ENCODE peak calls at places on chromosome 9, in ten cellular contexts. One of them, this sample, is unnamed.

GRCh38 chr9:99852617-99853016 is 30.9 kb downstream of the NR4A3 start:
- DNase-seq in right lobe of liver: no peak
- DNase-seq in stimulated activated CD4-positive, alpha-beta T cell treated with anti-CD3 and anti-CD28 coated beads, TNF-alpha, amount 100 ng/mL, for 4 hours: no peak
- DNase-seq in neural progenitor cell: no peak
- DNase-seq in HFFc6: no peak
- DNase-seq in esophagus squamous epithelium: no peak
- DNase-seq in glutamatergic neuron: no peak
- DNase-seq in astrocyte: no peak
- DNase-seq in BJ: no peak
- DNase-seq in lung microvascular endothelial cell: no peak
- DNase-seq in this sample: peak

GRCh38 chr9:89505795-89506385 is 8.0 kb upstream of the SEMA4D start:
- DNase-seq in right lobe of liver: no peak
- DNase-seq in stimulated activated CD4-positive, alpha-beta T cell treated with anti-CD3 and anti-CD28 coated beads, TNF-alpha, amount 100 ng/mL, for 4 hours: no peak
- DNase-seq in neural progenitor cell: peak
- DNase-seq in HFFc6: no peak
- DNase-seq in esophagus squamous epithelium: no peak
- DNase-seq in glutamatergic neuron: no peak
- DNase-seq in astrocyte: peak
- DNase-seq in BJ: no peak
- DNase-seq in lung microvascular endothelial cell: no peak
- DNase-seq in this sample: no peak

GRCh38 chr9:134130503-134131375 is 5.1 kb upstream of the WDR5 start:
- DNase-seq in right lobe of liver: peak
- DNase-seq in stimulated activated CD4-positive, alpha-beta T cell treated with anti-CD3 and anti-CD28 coated beads, TNF-alpha, amount 100 ng/mL, for 4 hours: no peak
- DNase-seq in neural progenitor cell: peak
- DNase-seq in HFFc6: no peak
- DNase-seq in esophagus squamous epithelium: no peak
- DNase-seq in glutamatergic neuron: no peak
- DNase-seq in astrocyte: no peak
- DNase-seq in BJ: no peak
- DNase-seq in lung microvascular endothelial cell: no peak
- DNase-seq in this sample: peak

GRCh38 chr9:130172161-130172857 is at the start of gene NCS1:
- DNase-seq in right lobe of liver: peak
- DNase-seq in stimulated activated CD4-positive, alpha-beta T cell treated with anti-CD3 and anti-CD28 coated beads, TNF-alpha, amount 100 ng/mL, for 4 hours: peak
- DNase-seq in neural progenitor cell: peak
- DNase-seq in HFFc6: peak
- DNase-seq in esophagus squamous epithelium: no peak
- DNase-seq in glutamatergic neuron: peak
- DNase-seq in astrocyte: peak
- DNase-seq in BJ: no peak
- DNase-seq in lung microvascular endothelial cell: peak
- DNase-seq in this sample: peak

GRCh38 chr9:81682797-81683196 is 6.5 kb downstream of the TLE1 start:
- DNase-seq in right lobe of liver: no peak
- DNase-seq in stimulated activated CD4-positive, alpha-beta T cell treated with anti-CD3 and anti-CD28 coated beads, TNF-alpha, amount 100 ng/mL, for 4 hours: no peak
- DNase-seq in neural progenitor cell: no peak
- DNase-seq in HFFc6: no peak
- DNase-seq in esophagus squamous epithelium: no peak
- DNase-seq in glutamatergic neuron: no peak
- DNase-seq in astrocyte: peak
- DNase-seq in BJ: no peak
- DNase-seq in lung microvascular endothelial cell: peak
- DNase-seq in this sample: no peak

GRCh38 chr9:18352716-18353115 is 121.2 kb upstream of the ADAMTSL1 start:
- DNase-seq in right lobe of liver: no peak
- DNase-seq in stimulated activated CD4-positive, alpha-beta T cell treated with anti-CD3 and anti-CD28 coated beads, TNF-alpha, amount 100 ng/mL, for 4 hours: no peak
- DNase-seq in neural progenitor cell: no peak
- DNase-seq in HFFc6: no peak
- DNase-seq in esophagus squamous epithelium: no peak
- DNase-seq in glutamatergic neuron: no peak
- DNase-seq in astrocyte: no peak
- DNase-seq in BJ: no peak
- DNase-seq in lung microvascular endothelial cell: no peak
- DNase-seq in this sample: no peak

GRCh38 chr9:133990366-133991210 is 1.5 kb downstream of the VAV2 start:
- DNase-seq in right lobe of liver: peak
- DNase-seq in stimulated activated CD4-positive, alpha-beta T cell treated with anti-CD3 and anti-CD28 coated beads, TNF-alpha, amount 100 ng/mL, for 4 hours: no peak
- DNase-seq in neural progenitor cell: peak
- DNase-seq in HFFc6: peak
- DNase-seq in esophagus squamous epithelium: no peak
- DNase-seq in glutamatergic neuron: no peak
- DNase-seq in astrocyte: peak
- DNase-seq in BJ: peak
- DNase-seq in lung microvascular endothelial cell: peak
- DNase-seq in this sample: peak

GRCh38 chr9:90022474-90022873 is 417.7 kb downstream of the GADD45G start:
- DNase-seq in right lobe of liver: no peak
- DNase-seq in stimulated activated CD4-positive, alpha-beta T cell treated with anti-CD3 and anti-CD28 coated beads, TNF-alpha, amount 100 ng/mL, for 4 hours: no peak
- DNase-seq in neural progenitor cell: no peak
- DNase-seq in HFFc6: no peak
- DNase-seq in esophagus squamous epithelium: no peak
- DNase-seq in glutamatergic neuron: no peak
- DNase-seq in astrocyte: peak
- DNase-seq in BJ: no peak
- DNase-seq in lung microvascular endothelial cell: no peak
- DNase-seq in this sample: no peak

GRCh38 chr9:114150608-114151007 is 4.7 kb upstream of the COL27A1 start:
- DNase-seq in right lobe of liver: no peak
- DNase-seq in stimulated activated CD4-positive, alpha-beta T cell treated with anti-CD3 and anti-CD28 coated beads, TNF-alpha, amount 100 ng/mL, for 4 hours: no peak
- DNase-seq in neural progenitor cell: no peak
- DNase-seq in HFFc6: no peak
- DNase-seq in esophagus squamous epithelium: no peak
- DNase-seq in glutamatergic neuron: no peak
- DNase-seq in astrocyte: no peak
- DNase-seq in BJ: no peak
- DNase-seq in lung microvascular endothelial cell: no peak
- DNase-seq in this sample: no peak

GRCh38 chr9:37902804-37903580 is 935 bp downstream of the SLC25A51 start:
- DNase-seq in right lobe of liver: no peak
- DNase-seq in stimulated activated CD4-positive, alpha-beta T cell treated with anti-CD3 and anti-CD28 coated beads, TNF-alpha, amount 100 ng/mL, for 4 hours: no peak
- DNase-seq in neural progenitor cell: no peak
- DNase-seq in HFFc6: peak
- DNase-seq in esophagus squamous epithelium: no peak
- DNase-seq in glutamatergic neuron: no peak
- DNase-seq in astrocyte: peak
- DNase-seq in BJ: no peak
- DNase-seq in lung microvascular endothelial cell: peak
- DNase-seq in this sample: no peak

GRCh38 chr9:7974335-7975005 is 174.9 kb upstream of the DMAC1 start:
- DNase-seq in right lobe of liver: no peak
- DNase-seq in stimulated activated CD4-positive, alpha-beta T cell treated with anti-CD3 and anti-CD28 coated beads, TNF-alpha, amount 100 ng/mL, for 4 hours: no peak
- DNase-seq in neural progenitor cell: no peak
- DNase-seq in HFFc6: no peak
- DNase-seq in esophagus squamous epithelium: no peak
- DNase-seq in glutamatergic neuron: no peak
- DNase-seq in astrocyte: no peak
- DNase-seq in BJ: no peak
- DNase-seq in lung microvascular endothelial cell: no peak
- DNase-seq in this sample: no peak

GRCh38 chr9:127968717-127969383 is 11.9 kb downstream of the EEIG1 start:
- DNase-seq in right lobe of liver: peak
- DNase-seq in stimulated activated CD4-positive, alpha-beta T cell treated with anti-CD3 and anti-CD28 coated beads, TNF-alpha, amount 100 ng/mL, for 4 hours: no peak
- DNase-seq in neural progenitor cell: no peak
- DNase-seq in HFFc6: peak
- DNase-seq in esophagus squamous epithelium: no peak
- DNase-seq in glutamatergic neuron: no peak
- DNase-seq in astrocyte: peak
- DNase-seq in BJ: peak
- DNase-seq in lung microvascular endothelial cell: peak
- DNase-seq in this sample: no peak

GRCh38 chr9:130260816-130261765 is 4.5 kb upstream of the HMCN2 start:
- DNase-seq in right lobe of liver: no peak
- DNase-seq in stimulated activated CD4-positive, alpha-beta T cell treated with anti-CD3 and anti-CD28 coated beads, TNF-alpha, amount 100 ng/mL, for 4 hours: no peak
- DNase-seq in neural progenitor cell: no peak
- DNase-seq in HFFc6: peak
- DNase-seq in esophagus squamous epithelium: no peak
- DNase-seq in glutamatergic neuron: no peak
- DNase-seq in astrocyte: no peak
- DNase-seq in BJ: no peak
- DNase-seq in lung microvascular endothelial cell: no peak
- DNase-seq in this sample: no peak

GRCh38 chr9:98955259-98955658 is 11.6 kb downstream of the COL15A1 start:
- DNase-seq in right lobe of liver: no peak
- DNase-seq in stimulated activated CD4-positive, alpha-beta T cell treated with anti-CD3 and anti-CD28 coated beads, TNF-alpha, amount 100 ng/mL, for 4 hours: no peak
- DNase-seq in neural progenitor cell: no peak
- DNase-seq in HFFc6: no peak
- DNase-seq in esophagus squamous epithelium: no peak
- DNase-seq in glutamatergic neuron: no peak
- DNase-seq in astrocyte: no peak
- DNase-seq in BJ: no peak
- DNase-seq in lung microvascular endothelial cell: no peak
- DNase-seq in this sample: no peak

GRCh38 chr9:91428431-91428830 is 4.8 kb upstream of the NFIL3 start:
- DNase-seq in right lobe of liver: no peak
- DNase-seq in stimulated activated CD4-positive, alpha-beta T cell treated with anti-CD3 and anti-CD28 coated beads, TNF-alpha, amount 100 ng/mL, for 4 hours: no peak
- DNase-seq in neural progenitor cell: no peak
- DNase-seq in HFFc6: no peak
- DNase-seq in esophagus squamous epithelium: no peak
- DNase-seq in glutamatergic neuron: no peak
- DNase-seq in astrocyte: no peak
- DNase-seq in BJ: no peak
- DNase-seq in lung microvascular endothelial cell: no peak
- DNase-seq in this sample: no peak

GRCh38 chr9:7148243-7148765 is 390.5 kb downstream of the KDM4C start:
- DNase-seq in right lobe of liver: no peak
- DNase-seq in stimulated activated CD4-positive, alpha-beta T cell treated with anti-CD3 and anti-CD28 coated beads, TNF-alpha, amount 100 ng/mL, for 4 hours: no peak
- DNase-seq in neural progenitor cell: no peak
- DNase-seq in HFFc6: no peak
- DNase-seq in esophagus squamous epithelium: no peak
- DNase-seq in glutamatergic neuron: no peak
- DNase-seq in astrocyte: no peak
- DNase-seq in BJ: no peak
- DNase-seq in lung microvascular endothelial cell: no peak
- DNase-seq in this sample: no peak

GRCh38 chr9:135879619-135880018 is 27.7 kb downstream of the CAMSAP1 start:
- DNase-seq in right lobe of liver: no peak
- DNase-seq in stimulated activated CD4-positive, alpha-beta T cell treated with anti-CD3 and anti-CD28 coated beads, TNF-alpha, amount 100 ng/mL, for 4 hours: no peak
- DNase-seq in neural progenitor cell: no peak
- DNase-seq in HFFc6: no peak
- DNase-seq in esophagus squamous epithelium: no peak
- DNase-seq in glutamatergic neuron: peak
- DNase-seq in astrocyte: no peak
- DNase-seq in BJ: no peak
- DNase-seq in lung microvascular endothelial cell: no peak
- DNase-seq in this sample: no peak

GRCh38 chr9:135166566-135166965 is 79.1 kb downstream of the OLFM1 start:
- DNase-seq in right lobe of liver: no peak
- DNase-seq in stimulated activated CD4-positive, alpha-beta T cell treated with anti-CD3 and anti-CD28 coated beads, TNF-alpha, amount 100 ng/mL, for 4 hours: no peak
- DNase-seq in neural progenitor cell: no peak
- DNase-seq in HFFc6: no peak
- DNase-seq in esophagus squamous epithelium: no peak
- DNase-seq in glutamatergic neuron: no peak
- DNase-seq in astrocyte: no peak
- DNase-seq in BJ: no peak
- DNase-seq in lung microvascular endothelial cell: no peak
- DNase-seq in this sample: no peak

GRCh38 chr9:137006116-137007003 is 10.0 kb upstream of the CLIC3 start:
- DNase-seq in right lobe of liver: no peak
- DNase-seq in stimulated activated CD4-positive, alpha-beta T cell treated with anti-CD3 and anti-CD28 coated beads, TNF-alpha, amount 100 ng/mL, for 4 hours: no peak
- DNase-seq in neural progenitor cell: no peak
- DNase-seq in HFFc6: no peak
- DNase-seq in esophagus squamous epithelium: no peak
- DNase-seq in glutamatergic neuron: no peak
- DNase-seq in astrocyte: peak
- DNase-seq in BJ: no peak
- DNase-seq in lung microvascular endothelial cell: no peak
- DNase-seq in this sample: no peak

GRCh38 chr9:114317665-114318357 is 5.1 kb upstream of the ORM1 start:
- DNase-seq in right lobe of liver: no peak
- DNase-seq in stimulated activated CD4-positive, alpha-beta T cell treated with anti-CD3 and anti-CD28 coated beads, TNF-alpha, amount 100 ng/mL, for 4 hours: no peak
- DNase-seq in neural progenitor cell: no peak
- DNase-seq in HFFc6: peak
- DNase-seq in esophagus squamous epithelium: no peak
- DNase-seq in glutamatergic neuron: no peak
- DNase-seq in astrocyte: no peak
- DNase-seq in BJ: peak
- DNase-seq in lung microvascular endothelial cell: no peak
- DNase-seq in this sample: peak

GRCh38 chr9:114372971-114373591 is 14.7 kb downstream of the AKNA start:
- DNase-seq in right lobe of liver: peak
- DNase-seq in stimulated activated CD4-positive, alpha-beta T cell treated with anti-CD3 and anti-CD28 coated beads, TNF-alpha, amount 100 ng/mL, for 4 hours: no peak
- DNase-seq in neural progenitor cell: no peak
- DNase-seq in HFFc6: no peak
- DNase-seq in esophagus squamous epithelium: peak
- DNase-seq in glutamatergic neuron: no peak
- DNase-seq in astrocyte: no peak
- DNase-seq in BJ: no peak
- DNase-seq in lung microvascular endothelial cell: peak
- DNase-seq in this sample: no peak

GRCh38 chr9:121269030-121269887 is 1.3 kb downstream of the GSN start:
- DNase-seq in right lobe of liver: no peak
- DNase-seq in stimulated activated CD4-positive, alpha-beta T cell treated with anti-CD3 and anti-CD28 coated beads, TNF-alpha, amount 100 ng/mL, for 4 hours: no peak
- DNase-seq in neural progenitor cell: peak
- DNase-seq in HFFc6: peak
- DNase-seq in esophagus squamous epithelium: no peak
- DNase-seq in glutamatergic neuron: no peak
- DNase-seq in astrocyte: no peak
- DNase-seq in BJ: no peak
- DNase-seq in lung microvascular endothelial cell: no peak
- DNase-seq in this sample: peak

GRCh38 chr9:87497080-87497603 is 525 bp upstream of the DAPK1 start:
- DNase-seq in right lobe of liver: no peak
- DNase-seq in stimulated activated CD4-positive, alpha-beta T cell treated with anti-CD3 and anti-CD28 coated beads, TNF-alpha, amount 100 ng/mL, for 4 hours: no peak
- DNase-seq in neural progenitor cell: peak
- DNase-seq in HFFc6: no peak
- DNase-seq in esophagus squamous epithelium: no peak
- DNase-seq in glutamatergic neuron: no peak
- DNase-seq in astrocyte: no peak
- DNase-seq in BJ: no peak
- DNase-seq in lung microvascular endothelial cell: no peak
- DNase-seq in this sample: no peak

GRCh38 chr9:68755051-68755450 is 50.0 kb downstream of the PIP5K1B start:
- DNase-seq in right lobe of liver: no peak
- DNase-seq in stimulated activated CD4-positive, alpha-beta T cell treated with anti-CD3 and anti-CD28 coated beads, TNF-alpha, amount 100 ng/mL, for 4 hours: no peak
- DNase-seq in neural progenitor cell: no peak
- DNase-seq in HFFc6: no peak
- DNase-seq in esophagus squamous epithelium: no peak
- DNase-seq in glutamatergic neuron: no peak
- DNase-seq in astrocyte: no peak
- DNase-seq in BJ: no peak
- DNase-seq in lung microvascular endothelial cell: no peak
- DNase-seq in this sample: no peak

GRCh38 chr9:124774131-124774978 is 2.6 kb upstream of the OLFML2A start:
- DNase-seq in right lobe of liver: peak
- DNase-seq in stimulated activated CD4-positive, alpha-beta T cell treated with anti-CD3 and anti-CD28 coated beads, TNF-alpha, amount 100 ng/mL, for 4 hours: peak
- DNase-seq in neural progenitor cell: peak
- DNase-seq in HFFc6: peak
- DNase-seq in esophagus squamous epithelium: no peak
- DNase-seq in glutamatergic neuron: peak
- DNase-seq in astrocyte: no peak
- DNase-seq in BJ: no peak
- DNase-seq in lung microvascular endothelial cell: peak
- DNase-seq in this sample: peak

GRCh38 chr9:83772860-83773259 is 44.7 kb downstream of the GKAP1 start:
- DNase-seq in right lobe of liver: no peak
- DNase-seq in stimulated activated CD4-positive, alpha-beta T cell treated with anti-CD3 and anti-CD28 coated beads, TNF-alpha, amount 100 ng/mL, for 4 hours: no peak
- DNase-seq in neural progenitor cell: no peak
- DNase-seq in HFFc6: no peak
- DNase-seq in esophagus squamous epithelium: no peak
- DNase-seq in glutamatergic neuron: no peak
- DNase-seq in astrocyte: no peak
- DNase-seq in BJ: no peak
- DNase-seq in lung microvascular endothelial cell: no peak
- DNase-seq in this sample: no peak

GRCh38 chr9:38424918-38425317 is 664 bp upstream of the IGFBPL1 start:
- DNase-seq in right lobe of liver: no peak
- DNase-seq in stimulated activated CD4-positive, alpha-beta T cell treated with anti-CD3 and anti-CD28 coated beads, TNF-alpha, amount 100 ng/mL, for 4 hours: no peak
- DNase-seq in neural progenitor cell: no peak
- DNase-seq in HFFc6: no peak
- DNase-seq in esophagus squamous epithelium: no peak
- DNase-seq in glutamatergic neuron: no peak
- DNase-seq in astrocyte: no peak
- DNase-seq in BJ: no peak
- DNase-seq in lung microvascular endothelial cell: no peak
- DNase-seq in this sample: no peak

GRCh38 chr9:117744856-117745389 is 40.7 kb downstream of the TLR4 start:
- DNase-seq in right lobe of liver: no peak
- DNase-seq in stimulated activated CD4-positive, alpha-beta T cell treated with anti-CD3 and anti-CD28 coated beads, TNF-alpha, amount 100 ng/mL, for 4 hours: no peak
- DNase-seq in neural progenitor cell: peak
- DNase-seq in HFFc6: no peak
- DNase-seq in esophagus squamous epithelium: no peak
- DNase-seq in glutamatergic neuron: peak
- DNase-seq in astrocyte: peak
- DNase-seq in BJ: no peak
- DNase-seq in lung microvascular endothelial cell: peak
- DNase-seq in this sample: no peak

This sample was measured in WERI-Rb-1.